ENCODE peak calls at places on chromosome 22, in four cellular contexts. H is WTC11, X is HepG2, W is A549. A is an unnamed sample.

GRCh38 chr22:50178871-50179869 is 6.5 kb upstream of the TRABD start:
- DNase-seq in H (no peak), X (no peak), W (no peak), A (peak; percentile 42)

GRCh38 chr22:27032121-27032761 is 374.9 kb downstream of the MIAT start:
- DNase-seq in H (peak; percentile 78), X (no peak), W (no peak), A (peak; percentile 5)

GRCh38 chr22:41848468-41848867 is 15.6 kb downstream of the SREBF2 start:
- DNase-seq in H (no peak), X (no peak), W (peak; percentile 35), A (no peak)

GRCh38 chr22:36327922-36328551 is 59.7 kb downstream of the MYH9 start:
- DNase-seq in H (no peak), X (no peak), W (no peak), A (no peak)

GRCh38 chr22:44595841-44596341 is 97.9 kb upstream of the RTL6 start:
- DNase-seq in H (no peak), X (no peak), W (no peak), A (no peak)

GRCh38 chr22:24157783-24158170 is 23.5 kb upstream of the SUSD2 start:
- DNase-seq in H (no peak), X (no peak), W (no peak), A (no peak)

GRCh38 chr22:45775569-45776312 is 104.1 kb downstream of the ATXN10 start:
- DNase-seq in H (no peak), X (no peak), W (no peak), A (no peak)

GRCh38 chr22:26031641-26032040 is 137.6 kb upstream of the SEZ6L start:
- DNase-seq in H (no peak), X (no peak), W (no peak), A (no peak)

GRCh38 chr22:45640291-45640940 is 31.2 kb upstream of the ATXN10 start:
- DNase-seq in H (no peak), X (no peak), W (no peak), A (no peak)

GRCh38 chr22:24205438-24206189 is 24.3 kb downstream of the SUSD2 start:
- DNase-seq in H (no peak), X (no peak), W (no peak), A (no peak)

GRCh38 chr22:49282596-49282995 is 545.1 kb downstream of the BRD1 start:
- DNase-seq in H (no peak), X (no peak), W (no peak), A (no peak)

GRCh38 chr22:46829140-46829891 is 66.9 kb downstream of the TBC1D22A start:
- DNase-seq in H (no peak), X (no peak), W (peak; percentile 72), A (no peak)

GRCh38 chr22:45413368-45414211 is at the start of the genes RIBC2 and SMC1B:
- DNase-seq in H (peak; percentile 88), X (peak; percentile 47), W (peak; percentile 91), A (no peak)

GRCh38 chr22:44051961-44052360 is 27.9 kb downstream of the PARVB start:
- DNase-seq in H (no peak), X (no peak), W (no peak), A (no peak)

GRCh38 chr22:36409911-36410756 is 22.4 kb upstream of the MYH9 start:
- DNase-seq in H (peak; percentile 99), X (peak; percentile 97), W (no peak), A (peak; percentile 39)

GRCh38 chr22:40326905-40327735 is 19.2 kb upstream of the ADSL start:
- DNase-seq in H (no peak), X (no peak), W (no peak), A (no peak)

GRCh38 chr22:49208768-49209252 is 618.9 kb downstream of the BRD1 start:
- DNase-seq in H (peak; percentile 69), X (no peak), W (no peak), A (peak; percentile 17)

GRCh38 chr22:31096637-31097274 is 10.6 kb downstream of the SELENOM start:
- DNase-seq in H (peak; percentile 46), X (no peak), W (no peak), A (no peak)

GRCh38 chr22:26485013-26485412 is 1.3 kb downstream of the SRRD start:
- DNase-seq in H (no peak), X (no peak), W (no peak), A (no peak)

GRCh38 chr22:49553518-49554295 is 274.0 kb downstream of the BRD1 start:
- DNase-seq in H (no peak), X (no peak), W (no peak), A (no peak)

GRCh38 chr22:37896181-37896592 is 9.9 kb upstream of the MICALL1 start:
- DNase-seq in H (no peak), X (peak; percentile 90), W (no peak), A (no peak)

GRCh38 chr22:36948273-36949055 is 35.0 kb downstream of the CSF2RB start:
- DNase-seq in H (no peak), X (no peak), W (no peak), A (no peak)

GRCh38 chr22:17563936-17564391 is 666 bp downstream of the SLC25A18 start:
- DNase-seq in H (no peak), X (no peak), W (no peak), A (no peak)

GRCh38 chr22:49753961-49754673 is 73.6 kb downstream of the BRD1 start:
- DNase-seq in H (peak; percentile 9), X (no peak), W (no peak), A (no peak)

GRCh38 chr22:44330727-44331660 is 18.2 kb upstream of the SHISAL1 start:
- DNase-seq in H (peak; percentile 68), X (no peak), W (no peak), A (no peak)

GRCh38 chr22:49368976-49369725 is 458.5 kb downstream of the BRD1 start:
- DNase-seq in H (peak; percentile 11), X (no peak), W (peak; percentile 33), A (peak; percentile 68)

GRCh38 chr22:24208012-24208749 is 26.9 kb downstream of the SUSD2 start:
- DNase-seq in H (no peak), X (peak; percentile 92), W (peak; percentile 96), A (no peak)

DNA sequence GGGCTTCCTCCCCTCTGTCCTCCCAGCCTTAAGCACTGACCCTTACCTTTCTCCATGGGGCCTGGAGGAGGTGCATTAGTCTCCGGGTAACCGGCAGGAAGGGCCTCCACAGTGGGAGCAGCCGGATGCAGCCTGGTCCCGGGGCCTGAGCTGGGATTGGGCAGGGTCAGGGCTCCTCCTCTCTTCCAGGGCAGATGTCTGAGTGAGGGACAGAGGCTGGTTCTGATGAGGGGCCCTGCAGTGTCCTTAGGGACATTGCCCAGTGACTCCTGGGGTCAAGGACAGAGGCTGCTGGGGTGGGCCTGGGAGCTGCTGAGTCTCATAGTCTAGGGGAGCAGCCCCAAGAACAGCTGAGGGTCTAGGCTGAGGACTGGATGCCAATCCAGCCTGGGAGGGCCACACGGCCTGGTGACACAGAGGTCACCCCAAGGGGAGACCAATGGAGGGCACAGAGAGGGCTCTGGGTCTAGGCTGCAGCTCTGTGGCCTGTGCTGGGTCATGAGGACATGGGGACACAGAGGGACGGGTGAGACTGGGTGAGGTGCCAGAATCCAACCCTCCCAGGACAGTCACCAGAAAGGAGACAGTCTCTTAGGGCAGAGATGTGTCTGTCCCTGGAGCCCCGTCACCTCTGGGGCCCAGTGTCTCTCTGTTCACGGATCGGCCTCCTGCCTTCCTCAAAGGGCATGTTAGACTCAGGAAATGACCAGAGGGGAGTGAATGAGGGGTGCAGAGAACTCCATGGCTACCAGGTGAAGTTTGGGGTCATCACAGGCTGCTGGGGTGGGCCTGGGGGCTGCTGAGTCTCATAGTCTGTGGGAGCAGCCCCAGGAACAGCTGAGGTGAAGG is 6.5 kb downstream of the IGLL5 start:
- DNase-seq in H (no peak), X (no peak), W (no peak), A (no peak)
- TF ChIP-seq HMGXB4 in H (no peak), X (no peak), W (no peak), A (no peak)

GRCh38 chr22:29733362-29734322 is 13.8 kb downstream of the CABP7 start:
- DNase-seq in H (no peak), X (no peak), W (no peak), A (peak; percentile 53)
- TF ChIP-seq HMGXB4 in H (no peak), X (no peak), W (no peak), A (no peak)

GRCh38 chr22:20727118-20728015 is 46.5 kb upstream of the SERPIND1 start:
- DNase-seq in H (no peak), X (no peak), W (no peak), A (no peak)

GRCh38 chr22:20725987-20726558 is 47.8 kb upstream of the SERPIND1 start:
- DNase-seq in H (no peak), X (no peak), W (no peak), A (no peak)

GRCh38 chr22:20724676-20725454 is 49.0 kb upstream of the SERPIND1 start:
- DNase-seq in H (no peak), X (no peak), W (no peak), A (no peak)

GRCh38 chr22:20729194-20729593 is 44.7 kb upstream of the SERPIND1 start:
- DNase-seq in H (no peak), X (no peak), W (no peak), A (no peak)

DNA sequence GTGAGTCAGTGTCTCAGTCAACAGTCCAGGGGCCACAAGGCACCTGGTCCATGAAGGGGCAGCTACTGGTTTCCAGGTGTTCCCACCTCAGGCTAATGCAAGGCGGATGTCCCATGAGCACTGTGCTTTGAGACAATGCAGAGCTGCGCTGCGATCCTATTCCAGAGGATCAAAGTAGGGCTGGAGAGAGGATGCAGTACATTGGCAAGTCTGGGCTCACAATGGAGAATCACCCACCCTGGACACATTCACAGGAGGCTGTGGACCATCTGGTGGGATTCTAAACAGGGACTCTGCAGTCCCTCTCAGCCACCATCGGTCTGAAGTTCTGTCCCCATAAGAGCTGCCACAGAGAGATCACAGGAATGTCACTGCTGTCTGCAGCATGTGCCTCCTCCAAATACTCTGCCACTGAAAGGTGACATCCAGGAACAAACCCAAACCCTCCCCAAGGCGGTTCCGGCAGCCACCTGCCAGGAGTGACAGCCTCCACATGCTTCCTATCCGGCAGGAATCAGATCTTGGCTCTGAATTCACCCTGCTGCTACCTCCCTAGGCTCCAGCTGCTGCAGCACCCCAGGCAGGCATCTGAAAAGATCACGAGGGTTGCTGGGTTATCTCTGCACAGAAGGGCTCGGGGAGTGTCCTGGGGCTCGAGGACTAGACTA is 45.3 kb upstream of the SERPIND1 start:
- DNase-seq in H (no peak), X (no peak), W (no peak), A (no peak)
- TF ChIP-seq HMGXB4 in H (no peak), X (no peak), W (no peak), A (no peak)

GRCh38 chr22:42906605-42907338 is 49.7 kb upstream of the ARFGAP3 start:
- DNase-seq in H (no peak), X (no peak), W (no peak), A (no peak)
- TF ChIP-seq HMGXB4 in H (no peak), X (no peak), W (no peak), A (no peak)

DNA sequence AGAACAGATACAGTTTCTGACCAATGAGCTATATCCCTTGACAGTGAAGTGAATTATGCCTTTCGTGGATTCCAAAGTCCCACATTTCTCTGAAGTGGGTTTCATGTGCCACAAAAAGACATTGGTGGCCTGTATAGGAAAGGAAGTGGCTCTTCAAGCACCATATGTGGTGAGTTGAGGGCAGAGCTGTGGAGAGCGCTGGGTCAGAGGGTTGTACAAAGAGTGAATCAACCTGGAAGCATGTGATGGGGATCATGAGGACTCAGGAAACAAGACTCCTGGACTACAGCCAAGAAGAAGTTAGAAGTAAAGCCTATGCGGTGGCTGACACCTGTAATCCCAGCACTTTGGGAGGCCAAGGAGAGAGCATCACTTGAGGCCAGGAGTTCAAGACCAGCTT is 579 bp upstream of the SLC5A4 start:
- DNase-seq in H (no peak), X (no peak), W (no peak), A (no peak)
- TF ChIP-seq HMGXB4 in H (no peak), X (no peak), W (no peak), A (no peak)